ENCODE peak calls at places on chromosome 21, in five cellular contexts. N, J, H, G and F are unnamed samples.

GRCh38 chr21:14830307-14830706 is 234.5 kb downstream of the NRIP1 start:
- DNase-seq in J (no peak), N (no peak), G (no peak), H (no peak), F (no peak)

GRCh38 chr21:15491100-15491499 is 238.7 kb upstream of the USP25 start:
- DNase-seq in G (no peak), J (no peak), H (no peak), N (no peak), F (no peak)

GRCh38 chr21:44449473-44450363 is 5.6 kb upstream of the LRRC3 start:
- DNase-seq in H (no peak), G (no peak), J (peak), N (no peak), F (no peak)

GRCh38 chr21:42653492-42654061 is at the start of gene PDE9A:
- DNase-seq in N (no peak), J (no peak), G (no peak), H (no peak), F (peak)

GRCh38 chr21:33658919-33659318 is 16.6 kb downstream of the ITSN1 start:
- DNase-seq in G (no peak), H (no peak), N (no peak), J (no peak), F (no peak)

GRCh38 chr21:23887709-23888303 is 1719.5 kb downstream of the MRPL39 start:
- DNase-seq in H (no peak), J (peak), G (no peak), N (no peak), F (no peak)

GRCh38 chr21:35400233-35400939 is 351.3 kb upstream of the RUNX1 start:
- DNase-seq in N (no peak), G (peak), H (peak), J (no peak), F (peak)

GRCh38 chr21:35484032-35484431 is 434.9 kb upstream of the RUNX1 start:
- DNase-seq in G (no peak), H (no peak), N (no peak), J (no peak), F (no peak)

GRCh38 chr21:16913010-16913409 is 599.8 kb upstream of the CXADR start:
- DNase-seq in H (no peak), N (no peak), G (no peak), J (no peak), F (no peak)

GRCh38 chr21:33064623-33064996 is 5.3 kb upstream of the OLIG1 start:
- DNase-seq in G (no peak), N (no peak), J (no peak), H (no peak), F (no peak)

GRCh38 chr21:14438204-14438603 is 55.3 kb upstream of the HSPA13 start:
- DNase-seq in J (no peak), N (no peak), H (no peak), G (no peak), F (no peak)

GRCh38 chr21:36747114-36747814 is 48.3 kb downstream of the SIM2 start:
- DNase-seq in G (no peak), N (no peak), J (no peak), H (no peak), F (peak)

GRCh38 chr21:44938976-44939531 is 775 bp upstream of the SLX9 start:
- DNase-seq in G (no peak), N (no peak), J (no peak), H (no peak), F (no peak)

GRCh38 chr21:46295996-46296752 is 10.0 kb downstream of the YBEY start:
- DNase-seq in G (peak), J (peak), H (no peak), N (peak), F (no peak)

GRCh38 chr21:46031484-46031883 is 49.9 kb downstream of the COL6A1 start:
- DNase-seq in H (no peak), N (no peak), J (no peak), G (no peak), F (no peak)

GRCh38 chr21:38869946-38870345 is 64.2 kb downstream of the ETS2 start:
- DNase-seq in H (no peak), J (no peak), N (no peak), G (no peak), F (no peak)